ENCODE peak calls at places on chromosomes 2 and 18, in nine cellular contexts. N, I, O, K, J, S, C, Y and A are unnamed samples.

GRCh38 chr2:12694990-12695774 is 21.6 kb upstream of the TRIB2 start:
- DNase-seq in N (no peak), I (no peak), O (no peak), K (no peak), J (no peak), S (no peak), C (no peak), Y (no peak), A (no peak)

GRCh38 chr2:227010433-227010832 is 153.6 kb downstream of the COL4A4 start:
- DNase-seq in N (no peak), I (no peak), O (no peak), K (no peak), J (no peak), S (no peak), C (peak), Y (no peak), A (no peak)

GRCh38 chr2:51866361-51866760 is 834.4 kb upstream of the NRXN1 start:
- DNase-seq in N (no peak), I (no peak), O (no peak), K (no peak), J (no peak), S (no peak), C (peak), Y (no peak), A (no peak)

GRCh38 chr2:162100579-162100978 is 26.6 kb upstream of the DPP4 start:
- DNase-seq in N (no peak), I (no peak), O (no peak), K (no peak), J (no peak), S (no peak), C (no peak), Y (no peak), A (no peak)

GRCh38 chr2:74405994-74406583 is 15.3 kb downstream of the C2orf81 start:
- DNase-seq in N (no peak), I (no peak), O (peak), K (no peak), J (no peak), S (no peak), C (no peak), Y (no peak), A (no peak)

GRCh38 chr18:22110482-22110924 is 58.9 kb upstream of the GATA6 start:
- DNase-seq in N (peak), I (no peak), O (no peak), K (no peak), J (no peak), S (peak), C (no peak), Y (no peak), A (no peak)

GRCh38 chr2:113058998-113059960 is at the start of gene IL36RN:
- DNase-seq in N (no peak), I (no peak), O (no peak), K (no peak), J (no peak), S (no peak), C (no peak), Y (no peak), A (no peak)

GRCh38 chr18:49447810-49448745 is 12.4 kb downstream of the DYM start:
- DNase-seq in N (peak), I (peak), O (peak), K (no peak), J (no peak), S (no peak), C (no peak), Y (no peak), A (no peak)

GRCh38 chr2:65675350-65675749 is 243.0 kb upstream of the SPRED2 start:
- DNase-seq in N (no peak), I (no peak), O (no peak), K (no peak), J (no peak), S (no peak), C (no peak), Y (no peak), A (no peak)

GRCh38 chr2:119106301-119106897 is 52.2 kb downstream of the C1QL2 start:
- DNase-seq in N (peak), I (peak), O (peak), K (no peak), J (peak), S (peak), C (no peak), Y (no peak), A (peak)

GRCh38 chr18:58507881-58508280 is 121.0 kb downstream of the ALPK2 start:
- DNase-seq in N (no peak), I (no peak), O (no peak), K (no peak), J (no peak), S (no peak), C (no peak), Y (no peak), A (no peak)

GRCh38 chr18:31230495-31230894 is 67.8 kb upstream of the DSC1 start:
- DNase-seq in N (no peak), I (no peak), O (peak), K (no peak), J (no peak), S (no peak), C (no peak), Y (no peak), A (no peak)

GRCh38 chr2:147910990-147911473 is 66.2 kb downstream of the ACVR2A start:
- DNase-seq in N (peak), I (peak), O (peak), K (no peak), J (peak), S (no peak), C (peak), Y (peak), A (no peak)

GRCh38 chr18:39173022-39173421 is 1607.4 kb upstream of the CELF4 start:
- DNase-seq in N (no peak), I (no peak), O (no peak), K (no peak), J (no peak), S (no peak), C (no peak), Y (no peak), A (no peak)

GRCh38 chr18:24657461-24657860 is 197.0 kb downstream of the HRH4 start:
- DNase-seq in N (no peak), I (peak), O (no peak), K (no peak), J (no peak), S (no peak), C (no peak), Y (no peak), A (no peak)

GRCh38 chr2:16294791-16295190 is 354.4 kb downstream of the MYCN start:
- DNase-seq in N (no peak), I (no peak), O (no peak), K (no peak), J (no peak), S (no peak), C (no peak), Y (no peak), A (no peak)

GRCh38 chr2:28507806-28508764 is 12.2 kb downstream of the PLB1 start:
- DNase-seq in N (no peak), I (no peak), O (no peak), K (no peak), J (no peak), S (peak), C (no peak), Y (no peak), A (no peak)

GRCh38 chr18:35289293-35290069 is 548 bp downstream of the ZSCAN30 start:
- DNase-seq in N (peak), I (peak), O (peak), K (no peak), J (no peak), S (peak), C (no peak), Y (peak), A (peak)

DNA sequence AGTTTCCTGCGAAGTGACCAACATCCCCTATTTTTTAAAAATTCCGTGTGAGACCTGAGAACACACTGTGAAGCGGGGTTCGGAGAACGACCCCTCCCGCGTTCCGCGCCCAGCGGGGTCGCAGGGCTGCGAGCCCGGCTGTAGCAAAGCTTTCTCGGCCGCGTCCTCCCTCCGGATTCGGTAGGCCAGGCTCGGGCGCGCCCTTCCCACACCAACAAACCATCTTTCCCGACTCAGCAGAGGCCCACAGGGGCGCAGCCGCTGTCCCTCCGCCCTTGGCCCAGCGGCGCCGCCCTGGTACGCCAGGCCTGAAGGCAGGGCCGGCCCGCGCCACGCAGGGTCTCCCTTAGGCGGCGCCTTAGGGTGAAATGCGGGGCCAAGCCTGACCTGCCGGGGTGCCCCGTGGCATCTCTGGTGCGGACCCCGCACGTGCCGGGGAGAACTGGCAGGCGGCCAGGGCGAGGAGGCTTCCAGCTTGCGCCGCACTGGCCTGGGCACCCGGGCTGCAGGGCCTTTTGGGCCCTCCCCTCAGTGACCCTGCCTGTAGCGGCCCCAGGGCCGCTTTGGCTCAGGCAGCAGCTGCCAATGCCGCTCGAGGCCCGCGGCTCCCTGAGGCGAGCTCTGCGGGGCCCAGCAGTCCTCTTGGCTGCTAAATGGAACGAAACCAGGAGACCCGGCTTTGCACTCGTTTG is 8.3 kb downstream of the OTX1 start:
- DNase-seq in N (peak), I (no peak), O (no peak), K (no peak), J (peak), S (no peak), C (no peak), Y (no peak), A (no peak)
- H3K4me3 ChIP-seq in N (peak), I (peak), O (no peak), K (peak), J (peak), S (peak), C (no peak), Y (no peak), A (no peak)

GRCh38 chr2:45008296-45009129 is 739 bp downstream of the SIX2 start:
- DNase-seq in N (peak), I (no peak), O (peak), K (no peak), J (no peak), S (peak), C (no peak), Y (no peak), A (peak)
- H3K27ac ChIP-seq in N (no peak), I (no peak), O (no peak), K (no peak), J (no peak), S (peak), C (no peak), Y (no peak), A (no peak)

GRCh38 chr2:237979331-237979730 is 12.5 kb downstream of the UBE2F start:
- DNase-seq in N (no peak), I (no peak), O (no peak), K (no peak), J (no peak), S (no peak), C (no peak), Y (no peak), A (peak)

GRCh38 chr2:237980751-237981150 is 13.9 kb downstream of the UBE2F start:
- DNase-seq in N (no peak), I (no peak), O (no peak), K (no peak), J (no peak), S (no peak), C (no peak), Y (no peak), A (no peak)

GRCh38 chr2:237980087-237980486 is 13.3 kb downstream of the UBE2F start:
- DNase-seq in N (no peak), I (no peak), O (no peak), K (no peak), J (no peak), S (no peak), C (no peak), Y (no peak), A (no peak)

GRCh38 chr2:237983922-237984321 is 17.1 kb downstream of the UBE2F start:
- DNase-seq in N (no peak), I (no peak), O (no peak), K (no peak), J (no peak), S (no peak), C (no peak), Y (no peak), A (no peak)

DNA sequence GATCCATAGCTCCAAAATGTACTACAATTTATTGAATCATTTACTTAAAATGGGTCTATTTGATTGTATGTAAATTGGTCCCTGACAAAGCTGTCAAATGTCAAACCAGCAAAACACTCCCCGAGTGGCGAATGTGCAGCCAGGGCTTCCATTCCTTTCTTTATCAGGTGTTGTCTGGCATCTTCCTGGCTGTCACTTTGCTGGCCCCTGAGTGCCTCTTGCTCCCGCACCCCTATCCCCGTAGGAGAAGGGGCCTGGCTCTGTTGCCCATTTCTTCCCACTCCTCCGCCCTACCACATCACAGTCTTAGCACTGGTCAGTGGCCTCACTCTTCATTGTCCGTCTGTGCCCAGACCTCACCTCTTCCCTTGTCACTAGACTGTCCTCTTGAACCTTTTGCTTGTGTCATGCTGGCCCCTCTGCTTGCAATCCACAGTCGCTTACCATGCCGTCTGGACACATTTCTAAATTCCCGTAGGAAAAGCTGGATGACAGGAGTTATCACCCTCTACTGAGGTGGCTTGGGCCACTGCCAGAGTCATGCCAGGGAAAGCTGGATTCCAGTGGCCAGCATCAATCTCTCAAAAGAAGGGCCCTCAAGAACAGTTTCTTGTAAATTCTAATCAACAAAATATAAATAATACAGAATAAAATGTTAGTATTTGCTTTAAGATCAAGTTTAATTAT is 15.4 kb downstream of the UBE2F start:
- DNase-seq in N (no peak), I (no peak), O (no peak), K (no peak), J (no peak), S (no peak), C (no peak), Y (no peak), A (peak)
- H3K4me3 ChIP-seq in N (no peak), I (no peak), O (no peak), K (no peak), J (no peak), S (no peak), C (no peak), Y (no peak), A (no peak)

GRCh38 chr2:20616341-20616871 is 34.5 kb downstream of the HS1BP3 start:
- DNase-seq in N (no peak), I (no peak), O (no peak), K (peak), J (no peak), S (peak), C (no peak), Y (peak), A (peak)
- H3K27ac ChIP-seq in N (no peak), I (peak), O (no peak), K (peak), J (no peak), S (peak), C (no peak), Y (peak), A (peak)

DNA sequence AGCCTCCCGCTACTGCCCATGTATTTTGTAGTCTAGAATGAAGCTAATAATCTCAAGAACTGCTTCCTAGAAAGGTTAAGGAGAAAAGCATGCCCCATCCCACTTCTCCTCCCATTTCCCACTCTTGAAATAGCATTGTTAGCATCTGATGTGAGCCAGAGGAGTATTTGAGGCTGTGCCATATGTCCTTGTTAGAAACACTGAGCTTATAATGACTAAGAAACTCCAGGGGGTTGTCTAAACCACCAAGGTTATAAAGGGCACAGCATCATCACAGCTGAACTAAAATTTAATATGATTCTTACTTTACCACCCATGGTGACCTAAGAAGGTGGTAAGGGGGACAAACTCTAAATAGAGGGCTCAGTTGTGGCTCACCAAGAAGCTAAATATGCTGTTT is 16.6 kb downstream of the TSPYL6 start:
- DNase-seq in N (no peak), I (no peak), O (peak), K (no peak), J (no peak), S (no peak), C (peak), Y (no peak), A (no peak)
- H3K4me3 ChIP-seq in N (no peak), I (no peak), O (no peak), K (no peak), J (no peak), S (no peak), C (no peak), Y (no peak), A (no peak)

DNA sequence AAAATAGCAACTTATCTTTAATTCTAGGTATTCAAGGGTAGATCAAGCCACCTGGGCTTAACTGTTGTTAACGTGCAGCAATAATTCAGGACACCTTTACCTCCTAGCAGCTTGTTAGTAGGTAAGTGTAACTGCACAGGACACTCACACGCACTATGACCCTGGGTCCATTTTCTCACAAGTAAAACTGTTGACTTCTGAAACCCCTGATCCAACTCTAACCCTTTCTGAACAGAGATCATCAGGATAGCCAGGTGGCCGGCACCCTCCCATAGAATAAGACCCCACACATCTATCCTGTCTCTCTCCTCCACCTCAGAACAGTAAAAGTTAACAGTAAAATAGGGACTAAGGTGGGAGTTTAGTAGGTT is 610 bp downstream of the SPC25 start:
- DNase-seq in N (no peak), I (no peak), O (no peak), K (no peak), J (no peak), S (no peak), C (no peak), Y (no peak), A (no peak)
- H3K27ac ChIP-seq in N (no peak), I (no peak), O (peak), K (no peak), J (no peak), S (no peak), C (no peak), Y (no peak), A (no peak)

DNA sequence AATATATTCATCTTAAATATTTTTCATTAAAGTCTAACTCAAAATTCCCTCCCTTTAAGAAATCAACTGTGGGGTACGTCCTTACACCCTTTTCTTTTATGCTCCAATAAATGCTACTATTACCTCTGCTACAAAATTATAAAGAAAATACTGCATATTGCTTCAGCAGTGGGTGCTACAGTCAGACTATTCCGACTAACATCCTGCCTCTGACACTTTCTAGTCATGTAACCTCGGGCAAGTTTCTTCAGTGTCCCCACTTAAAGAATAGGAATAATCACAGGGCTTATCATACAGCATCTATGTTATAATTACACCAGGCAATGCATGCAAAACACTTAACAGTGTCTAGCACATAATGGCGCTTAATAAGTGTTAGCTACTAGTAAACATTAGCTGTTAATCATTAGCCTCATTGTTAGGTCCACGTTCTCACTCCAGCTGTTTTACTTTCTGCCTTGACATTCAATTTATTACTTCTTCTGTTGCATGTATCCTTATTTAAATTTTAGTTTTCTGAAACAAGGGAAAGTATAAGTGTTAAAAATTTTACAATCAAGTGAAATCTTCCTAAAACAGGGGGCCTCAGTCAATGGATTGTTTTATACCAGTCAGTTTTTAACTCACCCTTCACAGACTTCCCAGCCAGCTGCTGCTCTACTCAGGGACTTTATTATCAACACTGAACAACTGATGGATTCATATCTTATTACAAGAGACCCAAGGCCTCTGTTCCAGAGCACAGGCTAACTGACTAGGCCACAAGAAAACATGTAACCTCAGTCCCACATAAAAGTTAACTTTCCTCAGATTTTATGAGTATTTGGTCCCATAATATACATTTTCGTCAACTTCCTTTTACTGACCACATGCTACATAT is 54.0 kb downstream of the CLASP1 start:
- DNase-seq in N (no peak), I (no peak), O (no peak), K (no peak), J (no peak), S (no peak), C (no peak), Y (no peak), A (no peak)
- H3K4me3 ChIP-seq in N (no peak), I (no peak), O (no peak), K (no peak), J (no peak), S (no peak), C (no peak), Y (no peak), A (no peak)

GRCh38 chr2:136025057-136025973 is 39.9 kb upstream of the DARS1 start:
- DNase-seq in N (peak), I (peak), O (peak), K (no peak), J (peak), S (peak), C (no peak), Y (peak), A (peak)
- H3K27ac ChIP-seq in N (peak), I (no peak), O (peak), K (no peak), J (peak), S (no peak), C (no peak), Y (peak), A (no peak)